ENCODE peak calls at places on chromosome 20, in four cellular contexts. Z, Q, L and Y are unnamed samples.

GRCh38 chr20:24991897-24992419 is 593 bp downstream of the APMAP start:
- DNase-seq in Z (no peak), Q (peak; percentile 73), L (peak; percentile 4), Y (no peak)

GRCh38 chr20:53157443-53158408 is 185.6 kb downstream of the TSHZ2 start:
- DNase-seq in Z (no peak), Q (no peak), L (peak; percentile 45), Y (no peak)

GRCh38 chr20:24957326-24957996 is 8.4 kb downstream of the CST7 start:
- DNase-seq in L (no peak), Z (no peak), Q (peak; percentile 51), Y (no peak)

GRCh38 chr20:64177787-64178186 is 13.5 kb downstream of the MYT1 start:
- DNase-seq in L (no peak), Q (no peak), Z (no peak), Y (no peak)

GRCh38 chr20:60372822-60373221 is 414.6 kb downstream of the CDH26 start:
- DNase-seq in Q (no peak), L (no peak), Z (no peak), Y (no peak)

GRCh38 chr20:62367136-62367482 is at the start of gene LAMA5:
- DNase-seq in L (no peak), Q (peak; percentile 80), Z (no peak), Y (no peak)

GRCh38 chr20:45781391-45781931 is 10.2 kb downstream of the WFDC3 start:
- DNase-seq in L (peak; percentile 65), Q (peak; percentile 75), Z (peak; percentile 71), Y (peak; percentile 67)

GRCh38 chr20:37359331-37359730 is 13.4 kb downstream of the SRC start:
- DNase-seq in Z (no peak), Q (no peak), L (no peak), Y (no peak)

GRCh38 chr20:51545515-51545914 is 3.0 kb upstream of the NFATC2 start:
- DNase-seq in Q (no peak), L (no peak), Z (no peak), Y (no peak)

GRCh38 chr20:36157610-36158009 is 3.1 kb downstream of the EPB41L1 start:
- DNase-seq in L (no peak), Z (no peak), Q (no peak), Y (no peak)

GRCh38 chr20:36153754-36154695 is 515 bp upstream of the EPB41L1 start:
- DNase-seq in Z (no peak), Q (peak; percentile 95), L (peak; percentile 51), Y (no peak)

GRCh38 chr20:36154696-36155628 is at the start of gene EPB41L1:
- DNase-seq in L (no peak), Q (peak; percentile 76), Z (no peak), Y (no peak)

GRCh38 chr20:36155991-36156390 is 1.5 kb downstream of the EPB41L1 start:
- DNase-seq in Q (no peak), L (no peak), Z (no peak), Y (no peak)

GRCh38 chr20:36155629-36155971 is 1.1 kb downstream of the EPB41L1 start:
- DNase-seq in Q (no peak), Z (no peak), L (no peak), Y (no peak)
- H3K4me3 ChIP-seq in Q (peak overlapping the region; percentile 69), Z (no peak overlapping the region), L (no peak overlapping the region), Y (no peak overlapping the region)

DNA sequence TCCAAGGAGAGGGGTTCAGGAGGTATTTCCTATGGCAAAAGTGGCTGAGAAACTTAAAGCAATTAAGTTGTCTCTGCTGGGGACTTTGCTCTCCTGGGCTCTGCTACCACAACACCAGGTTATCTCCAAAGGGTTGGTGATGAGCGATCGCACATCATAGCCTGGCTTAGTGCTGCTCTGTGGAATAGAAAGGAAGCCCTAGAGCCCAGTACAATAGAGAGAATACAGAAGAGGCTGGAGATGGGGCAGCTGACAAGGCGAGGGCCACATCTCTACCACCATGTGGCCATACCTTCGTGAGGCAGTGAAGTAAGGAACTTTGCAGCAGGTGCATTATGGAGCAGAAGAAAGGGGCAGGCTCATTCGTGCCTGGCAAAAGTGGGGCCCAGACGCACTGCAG is 8.6 kb upstream of the TMC2 start:
- DNase-seq in Z (no peak), L (no peak), Q (no peak), Y (no peak)
- H3K27me3 ChIP-seq in Z (peaks cover 18% of the 10 kb centered on the region), L (no peaks in the 10 kb centered on the region), Q (no peaks in the 10 kb centered on the region), Y (peaks cover 7% of the 10 kb centered on the region)

GRCh38 chr20:33668087-33668790 is 1.5 kb downstream of the ACTL10 start:
- DNase-seq in Z (no peak), Q (peak; percentile 91), L (no peak), Y (no peak)
- TF ChIP-seq CTCF in Z (peak; percentile 97), Q (no peak), L (peak; percentile 82), Y (peak; percentile 95)

GRCh38 chr20:47354710-47355488 is 1.6 kb downstream of the ZMYND8 start:
- DNase-seq in L (no peak), Z (no peak), Q (no peak), Y (no peak)
- H3K4me3 ChIP-seq in L (peak overlapping the region; percentile 42), Z (peak overlapping the region; percentile 50), Q (no peak overlapping the region), Y (peak overlapping the region; percentile 11)

GRCh38 chr20:43973671-43974450 is 59.2 kb downstream of the TOX2 start:
- DNase-seq in L (no peak), Q (no peak), Z (no peak), Y (no peak)
- H3K27me3 ChIP-seq in L (no peaks in the 10 kb centered on the region), Q (no peaks in the 10 kb centered on the region), Z (no peaks in the 10 kb centered on the region), Y (no peaks in the 10 kb centered on the region)

DNA sequence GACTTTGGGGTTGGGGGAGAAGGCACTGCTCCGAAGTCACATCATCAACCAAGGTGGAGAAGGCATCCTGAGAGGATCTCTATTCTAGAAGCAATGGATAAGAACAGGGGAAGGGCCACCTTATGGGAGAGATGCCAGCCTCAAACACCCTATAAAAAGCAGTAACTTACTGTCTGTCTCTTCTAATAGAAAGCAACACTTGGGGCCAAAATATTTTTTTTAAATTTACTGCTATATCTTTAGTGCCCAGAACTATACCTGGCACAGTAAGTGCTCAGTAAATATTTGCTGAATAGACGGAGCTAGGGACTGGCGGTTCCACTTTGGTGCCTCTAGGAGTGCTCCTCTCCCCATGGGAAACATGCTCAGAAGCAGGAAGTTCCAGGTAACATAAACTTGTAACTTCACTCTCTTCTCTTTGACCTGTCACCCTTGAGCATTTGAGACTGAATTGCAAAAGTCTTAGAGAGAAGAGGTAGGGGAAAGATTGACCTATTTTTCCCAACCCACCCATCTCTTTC is 807 bp upstream of the OTOR start:
- DNase-seq in L (no peak), Z (no peak), Q (no peak), Y (no peak)
- TF ChIP-seq CTCF in L (no peak), Z (peak; percentile 2), Q (no peak), Y (no peak)

GRCh38 chr20:49691818-49692568 is 21.7 kb downstream of the B4GALT5 start:
- DNase-seq in L (no peak), Q (no peak), Z (no peak), Y (no peak)
- H3K4me3 ChIP-seq in L (no peak overlapping the region), Q (no peak overlapping the region), Z (no peak overlapping the region), Y (no peak overlapping the region)

DNA sequence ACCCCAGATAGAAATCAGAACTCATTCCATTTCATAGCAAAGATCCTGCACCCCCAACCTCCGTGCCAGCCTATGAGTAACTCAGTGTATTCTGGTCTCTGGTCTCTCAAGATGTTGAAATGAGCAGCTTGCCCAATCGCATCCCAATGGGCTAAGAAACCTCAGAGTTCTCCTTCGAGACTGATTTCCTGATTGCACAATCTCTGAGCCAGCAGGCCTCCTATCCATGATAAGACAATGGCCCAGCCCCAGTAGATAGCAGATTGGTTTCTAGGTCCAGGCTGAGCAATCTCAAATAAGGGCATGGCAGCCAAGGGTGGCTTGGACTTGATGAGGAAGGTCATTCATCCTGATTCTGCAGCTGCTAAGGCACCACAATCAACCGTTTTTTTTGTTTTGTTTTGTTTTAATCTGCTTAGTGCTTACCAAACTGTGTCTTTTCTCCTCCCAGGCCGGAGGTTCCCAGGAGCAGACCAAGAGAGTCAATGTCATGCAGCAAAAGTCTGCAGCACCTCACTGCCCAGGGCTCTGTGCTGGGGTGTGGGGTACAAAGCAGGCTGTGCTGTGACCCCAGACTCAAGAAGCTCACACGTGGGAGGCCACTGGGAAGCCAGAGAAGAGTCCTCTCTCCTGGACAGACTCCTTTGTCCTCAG is 125.1 kb upstream of the NXT1 start:
- DNase-seq in Q (peak; percentile 89), Z (no peak), L (peak; percentile 87), Y (no peak)
- H3K27me3 ChIP-seq in Q (no peaks in the 10 kb centered on the region), Z (no peaks in the 10 kb centered on the region), L (no peaks in the 10 kb centered on the region), Y (no peaks in the 10 kb centered on the region)

GRCh38 chr20:35561268-35561667 is 19.4 kb downstream of the ERGIC3 start:
- DNase-seq in L (peak; percentile 49), Q (no peak), Z (no peak), Y (no peak)
- TF ChIP-seq CTCF in L (peak; percentile 63), Q (peak; percentile 13), Z (peak; percentile 37), Y (peak; percentile 39)